ENCODE peak calls at places on chromosome 3, in eight cellular contexts. S is AG04450, Q is breast epithelium, O is suprapubic skin, J is colonic mucosa, Y is HCT116, C is HL-60, A is GM23338. D is an unnamed sample.

GRCh38 chr3:51340311-51340829 is 44.7 kb upstream of the MANF start:
- DNase-seq in S (peak; percentile 78), Q (no peak), O (no peak), J (no peak), Y (peak; percentile 83), C (no peak), A (peak; percentile 33), D (peak; percentile 55)

GRCh38 chr3:14194865-14195264 is 16.2 kb downstream of the LSM3 start:
- DNase-seq in S (no peak), Q (no peak), O (no peak), J (no peak), Y (no peak), C (no peak), A (no peak), D (no peak)

GRCh38 chr3:169787120-169787519 is 13.9 kb downstream of the MYNN start:
- DNase-seq in S (no peak), Q (no peak), O (no peak), J (no peak), Y (no peak), C (no peak), A (no peak), D (no peak)

GRCh38 chr3:149501524-149501923 is 27.0 kb downstream of the TM4SF4 start:
- DNase-seq in S (peak; percentile 46), Q (no peak), O (no peak), J (no peak), Y (no peak), C (no peak), A (no peak), D (no peak)

GRCh38 chr3:178236555-178237277 is 299.5 kb upstream of the KCNMB2 start:
- DNase-seq in S (no peak), Q (no peak), O (no peak), J (no peak), Y (no peak), C (no peak), A (no peak), D (no peak)

GRCh38 chr3:49171119-49171774 is at the start of gene KLHDC8B:
- DNase-seq in S (peak; percentile 57), Q (peak; percentile 83), O (peak; percentile 94), J (peak; percentile 91), Y (peak; percentile 54), C (peak; percentile 31), A (peak; percentile 93), D (peak; percentile 98)

GRCh38 chr3:176937546-176937945 is 259.7 kb downstream of the TBL1XR1 start:
- DNase-seq in S (no peak), Q (no peak), O (no peak), J (no peak), Y (no peak), C (no peak), A (no peak), D (no peak)

GRCh38 chr3:188900421-188900941 is 271.3 kb upstream of the TPRG1 start:
- DNase-seq in S (no peak), Q (no peak), O (no peak), J (no peak), Y (peak; percentile 69), C (no peak), A (no peak), D (no peak)

GRCh38 chr3:195352895-195353488 is 82.0 kb upstream of the XXYLT1 start:
- DNase-seq in S (peak; percentile 53), Q (no peak), O (no peak), J (no peak), Y (peak; percentile 77), C (no peak), A (peak; percentile 21), D (no peak)

GRCh38 chr3:80050826-80051601 is 283.2 kb upstream of the ROBO1 start:
- DNase-seq in S (no peak), Q (no peak), O (no peak), J (no peak), Y (no peak), C (no peak), A (no peak), D (no peak)

GRCh38 chr3:58077586-58078285 is 69.5 kb downstream of the FLNB start:
- DNase-seq in S (no peak), Q (no peak), O (no peak), J (no peak), Y (no peak), C (no peak), A (no peak), D (no peak)

GRCh38 chr3:8210752-8211405 is 290.7 kb upstream of the LMCD1 start:
- DNase-seq in S (no peak), Q (no peak), O (no peak), J (no peak), Y (no peak), C (no peak), A (no peak), D (no peak)

GRCh38 chr3:128408693-128409620 is 57.7 kb downstream of the DNAJB8 start:
- DNase-seq in S (no peak), Q (no peak), O (no peak), J (no peak), Y (no peak), C (no peak), A (peak; percentile 63), D (peak; percentile 70)

GRCh38 chr3:159762238-159762637 is 226.4 kb upstream of the IL12A start:
- DNase-seq in S (no peak), Q (no peak), O (no peak), J (no peak), Y (no peak), C (no peak), A (peak; percentile 54), D (no peak)

GRCh38 chr3:69161587-69162196 is 39.3 kb upstream of the LMOD3 start:
- DNase-seq in S (peak; percentile 7), Q (no peak), O (no peak), J (peak; percentile 30), Y (peak; percentile 41), C (peak; percentile 18), A (peak; percentile 68), D (no peak)

GRCh38 chr3:110608566-110608965 is 463.1 kb upstream of the NECTIN3 start:
- DNase-seq in S (no peak), Q (no peak), O (no peak), J (no peak), Y (no peak), C (no peak), A (no peak), D (no peak)

GRCh38 chr3:13891492-13892073 is 11.7 kb upstream of the WNT7A start:
- DNase-seq in S (no peak), Q (no peak), O (no peak), J (no peak), Y (no peak), C (no peak), A (peak; percentile 82), D (peak; percentile 75)

DNA sequence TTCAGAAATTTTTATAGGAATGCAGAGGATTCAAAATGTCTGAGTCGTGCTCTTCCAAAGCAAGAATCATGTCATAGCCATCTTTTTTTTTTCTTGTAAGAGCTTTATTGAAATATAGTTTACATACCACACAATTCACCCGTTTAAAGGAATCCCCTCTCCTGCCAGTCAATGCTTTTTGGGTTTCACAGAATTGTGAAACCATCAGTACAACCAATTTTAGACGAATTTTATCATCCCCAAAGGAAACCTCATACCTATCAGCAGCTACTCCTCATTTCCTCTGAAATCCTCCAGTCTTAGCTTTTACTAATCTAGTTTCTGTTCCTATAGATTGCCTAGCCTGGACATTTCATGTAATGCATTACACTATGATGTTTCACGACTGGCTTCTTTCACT is 39.6 kb downstream of the ADIPOQ start:
- DNase-seq in S (no peak), Q (no peak), O (no peak), J (no peak), Y (no peak), C (no peak), A (no peak), D (no peak)
- H3K27ac ChIP-seq in S (no peak overlapping the region), Q (no peak overlapping the region), O (no peak overlapping the region), J (no peak overlapping the region), Y (no peak overlapping the region), C (no peak overlapping the region), A (no peak overlapping the region), D (no peak overlapping the region)

DNA sequence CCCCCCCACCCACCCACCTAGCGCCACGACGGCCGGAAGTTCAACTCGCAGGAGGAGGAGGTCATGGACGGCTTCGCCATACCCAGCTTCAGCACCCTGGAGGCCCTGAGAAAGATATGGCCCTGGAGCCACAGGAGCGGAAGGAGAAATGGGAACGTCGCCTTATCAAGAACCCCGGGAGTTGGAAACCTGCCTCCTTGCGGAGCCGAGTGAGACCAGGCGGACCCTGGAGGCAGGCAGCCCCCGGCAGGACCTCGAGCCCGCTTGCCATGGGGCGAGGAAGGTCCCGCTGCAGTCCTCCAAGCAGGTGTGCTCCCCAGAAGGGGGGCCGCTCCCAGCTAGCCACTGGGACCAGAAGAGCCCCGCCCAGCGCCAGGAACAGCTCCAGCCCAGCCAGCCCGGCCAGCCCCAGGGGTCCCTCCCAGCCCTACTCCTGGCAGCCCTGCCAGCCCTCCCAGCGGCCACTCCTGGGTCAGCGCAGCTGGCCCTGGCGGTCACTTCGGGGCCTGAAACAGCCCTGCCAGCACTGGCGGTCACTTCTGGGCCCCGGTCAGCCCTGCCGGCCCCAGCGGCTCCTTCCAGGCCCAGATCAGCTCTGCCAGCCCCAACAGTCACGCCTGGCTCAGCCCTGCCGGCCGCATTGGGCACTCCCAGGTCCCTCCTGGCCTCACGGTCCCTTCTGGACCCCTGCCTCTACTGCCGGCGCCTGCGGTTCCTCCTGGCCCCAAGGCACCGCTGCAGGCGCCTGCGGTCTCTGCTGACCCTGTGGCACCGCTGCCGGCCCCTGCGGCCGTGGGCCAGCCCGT is 10.3 kb upstream of the ROPN1B start:
- DNase-seq in S (no peak), Q (no peak), O (no peak), J (no peak), Y (no peak), C (no peak), A (peak; percentile 80), D (peak; percentile 76)
- TF ChIP-seq CTCF in S (no peak), Q (no peak), O (no peak), J (no peak), Y (no peak), C (no peak), A (no peak), D (no peak)

GRCh38 chr3:175270199-175270837 is 411.2 kb downstream of the NAALADL2 start:
- DNase-seq in S (no peak), Q (no peak), O (no peak), J (no peak), Y (no peak), C (no peak), A (peak; percentile 9), D (no peak)

GRCh38 chr3:175266993-175267960 is 408.1 kb downstream of the NAALADL2 start:
- DNase-seq in S (no peak), Q (no peak), O (no peak), J (no peak), Y (no peak), C (no peak), A (no peak), D (no peak)

GRCh38 chr3:175269394-175269793 is 410.3 kb downstream of the NAALADL2 start:
- DNase-seq in S (no peak), Q (no peak), O (no peak), J (no peak), Y (no peak), C (no peak), A (no peak), D (no peak)

GRCh38 chr3:175266478-175266877 is 407.3 kb downstream of the NAALADL2 start:
- DNase-seq in S (no peak), Q (no peak), O (no peak), J (no peak), Y (no peak), C (peak; percentile 11), A (no peak), D (no peak)
- H3K27ac ChIP-seq in S (no peak overlapping the region), Q (no peak overlapping the region), O (no peak overlapping the region), J (no peak overlapping the region), Y (no peak overlapping the region), C (no peak overlapping the region), A (no peak overlapping the region), D (no peak overlapping the region)

DNA sequence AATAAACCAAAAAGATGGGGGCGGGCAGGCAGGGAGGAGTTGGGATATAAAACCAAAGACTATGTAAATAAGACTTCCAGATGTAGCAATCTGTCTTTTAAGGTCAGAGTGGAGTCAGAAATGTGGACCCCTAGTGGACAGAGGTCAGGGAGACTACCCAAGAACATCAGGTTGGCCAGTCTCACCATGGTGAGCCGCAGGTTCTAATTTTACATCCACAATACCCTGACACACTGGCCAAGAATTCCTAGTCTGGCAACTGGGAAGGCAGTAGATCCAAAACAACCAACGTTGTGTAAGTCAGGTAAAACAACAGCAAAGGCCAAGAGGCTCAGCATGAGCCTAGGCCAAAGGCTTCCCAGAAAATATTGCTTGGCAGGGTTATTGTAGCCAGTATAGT is 203.4 kb downstream of the FOXP1 start:
- DNase-seq in S (no peak), Q (no peak), O (no peak), J (no peak), Y (no peak), C (no peak), A (peak; percentile 50), D (peak; percentile 59)
- TF ChIP-seq CTCF in S (no peak), Q (no peak), O (no peak), J (no peak), Y (no peak), C (no peak), A (peak; percentile 56), D (peak; percentile 74)

D was measured in endodermal cell.